ENCODE peak calls at places on chromosomes 13 and 19, in ten cellular contexts. S is left ventricle myocardium inferior, X is NCI-H1092 treated with DMSO at 0.1 percent for 48 hours, L is fibroblast of lung, B is A673, P is PC-3, A is left cardiac atrium, H is hypothalamus, Y is Caco-2, K is amygdala. R is an unnamed sample.
A peak's percentile ranks its signal among the peaks of the same experiment; 100 is the strongest.

GRCh38 chr13:50376895-50377575 is 361.8 kb downstream of the KCNRG start:
- DNase-seq in K (peak; percentile 11), H (no peak), Y (peak; percentile 44), P (peak; percentile 28), X (peak; percentile 7), B (no peak), L (no peak), A (no peak), S (no peak), R (no peak)

GRCh38 chr13:49869514-49869913 is 66.6 kb downstream of the SPRYD7 start:
- DNase-seq in A (no peak), K (no peak), L (peak; percentile 33), S (no peak), H (no peak), Y (no peak), B (peak; percentile 21), P (peak; percentile 15), X (no peak), R (no peak)

GRCh38 chr19:8611890-8612806 is 1.6 kb upstream of the ADAMTS10 start:
- DNase-seq in H (no peak), L (peak; percentile 39), B (peak; percentile 36), X (no peak), S (peak; percentile 72), Y (no peak), P (peak; percentile 21), K (no peak), A (peak; percentile 83), R (peak; percentile 98)

GRCh38 chr19:45156751-45157150 is 4.0 kb downstream of the NKPD1 start:
- DNase-seq in P (no peak), A (no peak), H (no peak), S (no peak), B (no peak), X (no peak), K (no peak), L (no peak), Y (no peak), R (peak; percentile 14)

GRCh38 chr19:49849433-49850220 is 1.3 kb upstream of the PTOV1 start:
- DNase-seq in B (no peak), P (no peak), Y (no peak), K (no peak), A (no peak), L (no peak), S (no peak), X (no peak), H (no peak), R (no peak)

GRCh38 chr19:12872941-12873890 is 8.0 kb downstream of the DNASE2 start:
- DNase-seq in Y (peak; percentile 84), B (peak; percentile 85), K (peak; percentile 41), A (peak; percentile 56), P (peak; percentile 91), S (no peak), H (no peak), X (no peak), L (peak; percentile 35), R (peak; percentile 94)

GRCh38 chr13:87123987-87124784 is 547.0 kb upstream of the SLITRK5 start:
- DNase-seq in A (no peak), S (peak; percentile 18), H (no peak), K (peak; percentile 29), P (peak; percentile 90), B (peak; percentile 92), Y (peak; percentile 45), X (no peak), L (peak; percentile 100), R (no peak)

GRCh38 chr13:26253262-26253786 is 605 bp upstream of the CDK8 start:
- DNase-seq in L (no peak), H (no peak), S (no peak), A (no peak), B (no peak), K (no peak), X (no peak), Y (no peak), P (no peak), R (no peak)

GRCh38 chr19:46520616-46521015 is 24.9 kb upstream of the PNMA8B start:
- DNase-seq in S (no peak), A (no peak), H (no peak), Y (no peak), K (no peak), P (no peak), B (no peak), X (no peak), L (no peak), R (no peak)